ENCODE peak calls at places on chromosomes 6 and 20, in five cellular contexts. One of them, this sample, is unnamed.

GRCh38 chr20:63552481-63553249 is 1.3 kb upstream of the FNDC11 start:
- DNase-seq in mesenchymal stem cell: no peak
- DNase-seq in IMR-90: no peak
- DNase-seq in H9: peak; percentile 59
- DNase-seq in mesendoderm: no peak
- DNase-seq in this sample: no peak

GRCh38 chr6:12577124-12577845 is 139.3 kb upstream of the PHACTR1 start:
- DNase-seq in H9: no peak
- DNase-seq in IMR-90: peak; percentile 64
- DNase-seq in mesenchymal stem cell: peak; percentile 33
- DNase-seq in mesendoderm: peak; percentile 66
- DNase-seq in this sample: peak; percentile 95

GRCh38 chr6:82415820-82416219 is 52.2 kb downstream of the TPBG start:
- DNase-seq in mesenchymal stem cell: no peak
- DNase-seq in IMR-90: no peak
- DNase-seq in H9: no peak
- DNase-seq in mesendoderm: no peak
- DNase-seq in this sample: no peak

GRCh38 chr6:112252571-112253504 is 1.5 kb downstream of the LAMA4 start:
- DNase-seq in mesendoderm: peak; percentile 58
- DNase-seq in mesenchymal stem cell: peak; percentile 57
- DNase-seq in H9: no peak
- DNase-seq in IMR-90: peak; percentile 36
- DNase-seq in this sample: no peak

GRCh38 chr6:1589208-1589607 is 20.5 kb upstream of the FOXC1 start:
- DNase-seq in IMR-90: no peak
- DNase-seq in mesendoderm: no peak
- DNase-seq in mesenchymal stem cell: no peak
- DNase-seq in H9: no peak
- DNase-seq in this sample: no peak

GRCh38 chr6:722077-722524 is 29.2 kb upstream of the EXOC2 start:
- DNase-seq in H9: peak; percentile 63
- DNase-seq in mesendoderm: peak; percentile 73
- DNase-seq in IMR-90: peak; percentile 90
- DNase-seq in mesenchymal stem cell: peak; percentile 91
- DNase-seq in this sample: peak; percentile 64

GRCh38 chr20:20292472-20292871 is 75.4 kb upstream of the INSM1 start:
- DNase-seq in IMR-90: no peak
- DNase-seq in H9: no peak
- DNase-seq in mesenchymal stem cell: no peak
- DNase-seq in mesendoderm: no peak
- DNase-seq in this sample: no peak

GRCh38 chr6:11202513-11203305 is 29.8 kb downstream of the NEDD9 start:
- DNase-seq in mesendoderm: peak; percentile 74
- DNase-seq in mesenchymal stem cell: peak; percentile 60
- DNase-seq in IMR-90: peak; percentile 41
- DNase-seq in H9: peak; percentile 59
- DNase-seq in this sample: no peak

GRCh38 chr6:134111062-134111677 is 58.7 kb upstream of the SLC2A12 start:
- DNase-seq in mesenchymal stem cell: peak; percentile 70
- DNase-seq in mesendoderm: peak; percentile 82
- DNase-seq in IMR-90: peak; percentile 68
- DNase-seq in H9: peak; percentile 58
- DNase-seq in this sample: peak; percentile 86

GRCh38 chr6:132147530-132148011 is 196.4 kb upstream of the CCN2 start:
- DNase-seq in IMR-90: peak; percentile 91
- DNase-seq in mesendoderm: peak; percentile 74
- DNase-seq in mesenchymal stem cell: peak; percentile 18
- DNase-seq in H9: no peak
- DNase-seq in this sample: no peak

GRCh38 chr6:30200551-30201281 is 12.5 kb downstream of the TRIM26 start:
- DNase-seq in H9: no peak
- DNase-seq in mesenchymal stem cell: no peak
- DNase-seq in IMR-90: no peak
- DNase-seq in mesendoderm: no peak
- DNase-seq in this sample: no peak

GRCh38 chr6:152129606-152130249 is 322.2 kb downstream of the ESR1 start:
- DNase-seq in IMR-90: peak; percentile 60
- DNase-seq in mesenchymal stem cell: peak; percentile 53
- DNase-seq in H9: peak; percentile 43
- DNase-seq in mesendoderm: peak; percentile 9
- DNase-seq in this sample: peak; percentile 68

GRCh38 chr6:166515072-166515810 is 71.2 kb downstream of the RAMACL start:
- DNase-seq in mesenchymal stem cell: peak; percentile 89
- DNase-seq in IMR-90: peak; percentile 93
- DNase-seq in H9: no peak
- DNase-seq in mesendoderm: peak; percentile 89
- DNase-seq in this sample: peak; percentile 42

GRCh38 chr6:25485820-25486559 is 166.0 kb upstream of the SCGN start:
- DNase-seq in H9: no peak
- DNase-seq in mesenchymal stem cell: no peak
- DNase-seq in IMR-90: no peak
- DNase-seq in mesendoderm: peak; percentile 38
- DNase-seq in this sample: no peak

GRCh38 chr6:167856999-167857660 is 30.4 kb downstream of the AFDN start:
- DNase-seq in mesenchymal stem cell: peak; percentile 99
- DNase-seq in IMR-90: peak; percentile 71
- DNase-seq in mesendoderm: peak; percentile 86
- DNase-seq in H9: no peak
- DNase-seq in this sample: no peak

GRCh38 chr20:48625136-48625900 is 202.5 kb downstream of the PREX1 start:
- DNase-seq in mesenchymal stem cell: no peak
- DNase-seq in IMR-90: no peak
- DNase-seq in H9: no peak
- DNase-seq in mesendoderm: no peak
- DNase-seq in this sample: no peak

GRCh38 chr20:15643713-15644112 is 929.5 kb downstream of the KIF16B start:
- DNase-seq in mesendoderm: peak; percentile 34
- DNase-seq in IMR-90: peak; percentile 10
- DNase-seq in H9: no peak
- DNase-seq in mesenchymal stem cell: no peak
- DNase-seq in this sample: no peak

GRCh38 chr6:24752917-24753486 is 21.7 kb upstream of the GMNN start:
- DNase-seq in IMR-90: no peak
- DNase-seq in mesendoderm: no peak
- DNase-seq in mesenchymal stem cell: no peak
- DNase-seq in H9: no peak
- DNase-seq in this sample: peak; percentile 48

DNA sequence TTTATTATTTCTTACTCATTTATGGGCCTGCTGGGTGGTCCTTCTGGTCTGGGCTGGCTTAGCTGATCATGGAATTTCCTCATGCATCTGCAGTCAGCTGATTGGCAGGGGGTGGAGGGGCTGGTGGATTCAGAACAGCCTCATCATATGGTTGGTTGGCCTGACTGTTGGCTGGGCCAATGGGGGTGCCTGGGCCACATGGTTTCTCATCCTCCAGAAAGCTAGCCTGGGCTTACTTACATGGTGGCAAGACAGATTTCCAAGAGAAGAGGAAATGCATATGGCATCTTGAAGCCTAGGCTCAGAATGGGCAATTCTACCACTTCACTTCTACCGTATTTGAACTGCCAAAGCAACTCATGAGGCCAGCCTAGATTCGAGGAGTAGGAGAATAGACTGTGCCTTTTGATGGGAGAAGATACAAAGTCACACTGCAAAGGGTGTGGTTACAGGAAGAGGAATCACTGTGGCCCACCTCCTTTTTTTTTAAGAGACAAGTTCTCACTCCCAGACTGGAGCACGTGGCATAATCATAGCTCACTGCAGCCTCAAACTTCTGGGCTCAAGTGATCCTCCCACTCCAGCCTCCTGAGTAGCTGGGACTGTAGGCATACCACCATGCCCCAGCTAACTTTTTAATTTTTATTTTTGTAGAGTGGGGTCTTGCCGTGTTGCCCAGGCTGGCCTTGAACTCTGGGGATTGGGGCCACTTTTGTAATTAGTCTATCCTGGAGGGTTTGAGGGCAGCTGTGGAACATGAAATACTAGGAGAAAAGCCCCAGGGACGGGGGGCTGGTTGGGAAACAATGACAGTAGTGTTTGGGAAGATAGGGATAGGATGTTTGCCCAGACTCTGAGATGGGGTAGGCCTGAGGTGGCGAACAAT is 47.6 kb upstream of the RNF24 start:
- DNase-seq in mesendoderm: no peak
- DNase-seq in H9: no peak
- DNase-seq in IMR-90: no peak
- DNase-seq in mesenchymal stem cell: no peak
- DNase-seq in this sample: no peak
- H2BK5ac ChIP-seq in mesendoderm: no peak overlapping the region
- H2BK5ac ChIP-seq in H9: no peak overlapping the region
- H2BK5ac ChIP-seq in IMR-90: peak overlapping the region; percentile 93
- H2BK5ac ChIP-seq in mesenchymal stem cell: no peak overlapping the region
- H2BK5ac ChIP-seq in this sample: no peak overlapping the region

GRCh38 chr20:373171-373890 is 7.2 kb upstream of the TRIB3 start:
- DNase-seq in H9: peak; percentile 52
- DNase-seq in mesenchymal stem cell: peak; percentile 99
- DNase-seq in IMR-90: peak; percentile 92
- DNase-seq in mesendoderm: peak; percentile 94
- DNase-seq in this sample: peak; percentile 57

GRCh38 chr20:370151-370600 is 10.4 kb upstream of the TRIB3 start:
- DNase-seq in H9: no peak
- DNase-seq in mesendoderm: no peak
- DNase-seq in mesenchymal stem cell: peak; percentile 20
- DNase-seq in IMR-90: no peak
- DNase-seq in this sample: peak; percentile 95

GRCh38 chr20:368915-369314 is 11.6 kb upstream of the TRIB3 start:
- DNase-seq in mesendoderm: no peak
- DNase-seq in mesenchymal stem cell: no peak
- DNase-seq in IMR-90: no peak
- DNase-seq in H9: no peak
- DNase-seq in this sample: no peak

GRCh38 chr20:370977-371754 is 9.4 kb upstream of the TRIB3 start:
- DNase-seq in IMR-90: no peak
- DNase-seq in mesenchymal stem cell: no peak
- DNase-seq in mesendoderm: no peak
- DNase-seq in H9: no peak
- DNase-seq in this sample: no peak

GRCh38 chr20:371755-372542 is 8.6 kb upstream of the TRIB3 start:
- DNase-seq in H9: no peak
- DNase-seq in mesenchymal stem cell: peak; percentile 94
- DNase-seq in mesendoderm: peak; percentile 69
- DNase-seq in IMR-90: peak; percentile 88
- DNase-seq in this sample: peak; percentile 45
- H2BK5ac ChIP-seq in H9: no peak overlapping the region
- H2BK5ac ChIP-seq in mesenchymal stem cell: no peak overlapping the region
- H2BK5ac ChIP-seq in mesendoderm: no peak overlapping the region
- H2BK5ac ChIP-seq in IMR-90: peak overlapping the region; percentile 88
- H2BK5ac ChIP-seq in this sample: peak overlapping the region; percentile 55

DNA sequence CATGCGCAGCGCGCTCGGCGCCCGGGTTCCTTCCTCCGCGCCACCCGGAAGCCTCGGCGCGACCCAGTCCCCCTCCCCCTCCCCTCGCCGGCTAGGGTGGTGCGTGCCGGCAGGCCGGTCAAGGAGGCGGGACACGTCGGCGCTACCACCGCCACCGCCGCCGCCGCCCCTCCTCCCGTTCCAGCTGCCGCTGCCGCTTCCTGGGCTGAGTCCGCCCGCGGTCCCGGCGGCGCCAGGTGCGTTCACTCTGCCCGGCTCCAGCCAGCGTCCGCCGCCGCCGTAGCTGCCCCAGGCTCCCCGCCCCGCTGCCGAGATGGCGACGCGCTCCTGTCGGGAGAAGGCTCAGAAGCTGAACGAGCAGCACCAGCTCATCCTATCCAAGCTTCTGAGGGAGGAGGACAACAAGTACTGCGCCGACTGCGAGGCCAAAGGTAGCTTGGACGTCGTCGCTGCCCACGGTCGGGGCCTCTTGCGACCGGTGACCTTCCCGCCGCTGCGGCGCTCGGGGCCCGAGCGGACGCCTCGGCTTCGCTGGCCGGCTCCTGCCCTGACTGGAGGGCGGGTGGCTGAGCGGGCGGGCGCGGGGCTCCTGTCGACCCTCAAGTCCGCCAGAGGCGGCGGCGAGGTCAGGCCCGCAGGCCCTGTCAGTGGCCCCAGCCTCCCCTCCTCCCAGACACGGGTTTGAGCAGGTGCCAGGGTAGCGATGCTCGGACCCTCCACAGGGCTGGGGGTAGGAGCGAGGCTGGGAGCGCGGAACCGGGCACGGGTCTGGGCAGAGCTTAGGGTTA is at the start of gene SMAP1:
- DNase-seq in mesenchymal stem cell: peak; percentile 88
- DNase-seq in IMR-90: peak; percentile 84
- DNase-seq in mesendoderm: peak; percentile 94
- DNase-seq in H9: peak; percentile 95
- DNase-seq in this sample: peak; percentile 92
- H2BK5ac ChIP-seq in mesenchymal stem cell: peak within 1 kb of the TSS; percentile 14
- H2BK5ac ChIP-seq in IMR-90: peak within 1 kb of the TSS; percentile 86
- H2BK5ac ChIP-seq in mesendoderm: peak within 1 kb of the TSS; percentile 40
- H2BK5ac ChIP-seq in H9: no peak within 1 kb of the TSS
- H2BK5ac ChIP-seq in this sample: peak within 1 kb of the TSS; percentile 54

GRCh38 chr6:130994319-130995097 is 68.5 kb downstream of the EPB41L2 start:
- DNase-seq in mesendoderm: peak; percentile 91
- DNase-seq in IMR-90: no peak
- DNase-seq in H9: no peak
- DNase-seq in mesenchymal stem cell: no peak
- DNase-seq in this sample: no peak
- H2BK5ac ChIP-seq in mesendoderm: peak overlapping the region; percentile 99
- H2BK5ac ChIP-seq in IMR-90: no peak overlapping the region
- H2BK5ac ChIP-seq in H9: no peak overlapping the region
- H2BK5ac ChIP-seq in mesenchymal stem cell: no peak overlapping the region
- H2BK5ac ChIP-seq in this sample: no peak overlapping the region

GRCh38 chr20:13626724-13627123 is 12.0 kb downstream of the TASP1 start:
- DNase-seq in H9: no peak
- DNase-seq in mesenchymal stem cell: no peak
- DNase-seq in mesendoderm: no peak
- DNase-seq in IMR-90: no peak
- DNase-seq in this sample: no peak
- H2BK5ac ChIP-seq in H9: no peak overlapping the region
- H2BK5ac ChIP-seq in mesenchymal stem cell: no peak overlapping the region
- H2BK5ac ChIP-seq in mesendoderm: no peak overlapping the region
- H2BK5ac ChIP-seq in IMR-90: no peak overlapping the region
- H2BK5ac ChIP-seq in this sample: no peak overlapping the region

GRCh38 chr6:130838971-130839370 is 11.8 kb downstream of the SMLR1 start:
- DNase-seq in IMR-90: no peak
- DNase-seq in mesendoderm: no peak
- DNase-seq in mesenchymal stem cell: no peak
- DNase-seq in H9: no peak
- DNase-seq in this sample: no peak

GRCh38 chr6:130843575-130844320 is 16.5 kb downstream of the SMLR1 start:
- DNase-seq in mesenchymal stem cell: peak; percentile 63
- DNase-seq in IMR-90: peak; percentile 33
- DNase-seq in H9: no peak
- DNase-seq in mesendoderm: peak; percentile 58
- DNase-seq in this sample: peak; percentile 72

GRCh38 chr6:130839379-130839778 is 12.2 kb downstream of the SMLR1 start:
- DNase-seq in mesenchymal stem cell: no peak
- DNase-seq in IMR-90: no peak
- DNase-seq in mesendoderm: no peak
- DNase-seq in H9: no peak
- DNase-seq in this sample: no peak

GRCh38 chr6:130840050-130840449 is 12.8 kb downstream of the SMLR1 start:
- DNase-seq in IMR-90: no peak
- DNase-seq in H9: no peak
- DNase-seq in mesendoderm: no peak
- DNase-seq in mesenchymal stem cell: no peak
- DNase-seq in this sample: no peak

GRCh38 chr6:130841128-130841728 is 14.0 kb downstream of the SMLR1 start:
- DNase-seq in mesenchymal stem cell: no peak
- DNase-seq in mesendoderm: no peak
- DNase-seq in H9: no peak
- DNase-seq in IMR-90: peak; percentile 49
- DNase-seq in this sample: no peak
- H2BK5ac ChIP-seq in mesenchymal stem cell: no peak overlapping the region
- H2BK5ac ChIP-seq in mesendoderm: no peak overlapping the region
- H2BK5ac ChIP-seq in H9: no peak overlapping the region
- H2BK5ac ChIP-seq in IMR-90: no peak overlapping the region
- H2BK5ac ChIP-seq in this sample: no peak overlapping the region